ENCODE peak calls at places on chromosomes 2 and 18, in four cellular contexts. V is transverse colon, D is suprapubic skin, S is A549. N is an unnamed sample.

GRCh38 chr2:52144588-52144987 is 1112.7 kb upstream of the NRXN1 start:
- DNase-seq in V (no peak), D (no peak), S (no peak), N (no peak)

GRCh38 chr2:7281348-7281747 is 364.1 kb downstream of the RNF144A start:
- DNase-seq in V (no peak), D (no peak), S (no peak), N (no peak)

GRCh38 chr2:163859951-163860350 is 124.1 kb upstream of the FIGN start:
- DNase-seq in V (no peak), D (no peak), S (no peak), N (no peak)

GRCh38 chr2:98773907-98774306 is 43.0 kb upstream of the MGAT4A start:
- DNase-seq in V (no peak), D (no peak), S (no peak), N (no peak)

GRCh38 chr18:56221195-56222065 is 417.0 kb downstream of the TXNL1 start:
- DNase-seq in V (no peak), D (no peak), S (no peak), N (no peak)

GRCh38 chr2:133457862-133458261 is 110.4 kb downstream of the NCKAP5 start:
- DNase-seq in V (no peak), D (no peak), S (no peak), N (no peak)

GRCh38 chr2:209662091-209662490 is 109.5 kb upstream of the UNC80 start:
- DNase-seq in V (no peak), D (no peak), S (no peak), N (no peak)

GRCh38 chr2:28325567-28326468 is 66.8 kb upstream of the FOSL2 start:
- DNase-seq in V (no peak), D (no peak), S (no peak), N (no peak)

GRCh38 chr2:174332607-174333001 is 2.1 kb upstream of the SP9 start:
- DNase-seq in V (no peak), D (no peak), S (no peak), N (no peak)

GRCh38 chr2:96540136-96540535 is 3.6 kb downstream of the ARID5A start:
- DNase-seq in V (no peak), D (no peak), S (no peak), N (no peak)

GRCh38 chr2:68811364-68811763 is 59.8 kb downstream of the BMP10 start:
- DNase-seq in V (no peak), D (no peak), S (no peak), N (peak; percentile 44)

GRCh38 chr2:233477548-233478433 is 88.8 kb downstream of the USP40 start:
- DNase-seq in V (no peak), D (no peak), S (no peak), N (no peak)

GRCh38 chr2:178825183-178825582 is 18.0 kb upstream of the TTN start:
- DNase-seq in V (no peak), D (no peak), S (no peak), N (no peak)

GRCh38 chr18:79393626-79394401 is 1.9 kb upstream of the NFATC1 start:
- DNase-seq in V (peak; percentile 83), D (peak; percentile 96), S (peak; percentile 64), N (peak; percentile 96)

GRCh38 chr2:71564361-71564760 is 111.0 kb downstream of the DYSF start:
- DNase-seq in V (no peak), D (no peak), S (no peak), N (no peak)
- TF ChIP-seq CTCF in V (no peak), D (no peak), S (no peak), N (no peak)

GRCh38 chr18:37665346-37665745 is 99.7 kb upstream of the CELF4 start:
- DNase-seq in V (no peak), D (no peak), S (no peak), N (no peak)

GRCh38 chr18:37667836-37668235 is 102.2 kb upstream of the CELF4 start:
- DNase-seq in V (no peak), D (no peak), S (no peak), N (no peak)

GRCh38 chr18:37669991-37670534 is 104.5 kb upstream of the CELF4 start:
- DNase-seq in V (no peak), D (no peak), S (no peak), N (no peak)

GRCh38 chr18:37668971-37669747 is 103.6 kb upstream of the CELF4 start:
- DNase-seq in V (no peak), D (no peak), S (no peak), N (no peak)

GRCh38 chr18:37666986-37667385 is 101.4 kb upstream of the CELF4 start:
- DNase-seq in V (no peak), D (no peak), S (no peak), N (no peak)
- TF ChIP-seq EP300 in V (no peak), D (no peak), S (no peak), N (no peak)

GRCh38 chr2:138495384-138495783 is 6.2 kb upstream of the SPOPL start:
- DNase-seq in V (no peak), D (no peak), S (no peak), N (no peak)
- H3K4me1 ChIP-seq in V (peaks cover 8% of the 10 kb centered on the region), D (peaks cover 16% of the 10 kb centered on the region), S (peaks cover 3% of the 10 kb centered on the region), N (no peaks in the 10 kb centered on the region)

GRCh38 chr2:127528487-127528886 is 2.2 kb upstream of the IWS1 start:
- DNase-seq in V (no peak), D (no peak), S (no peak), N (no peak)

GRCh38 chr2:127530245-127531132 is 4.2 kb upstream of the IWS1 start:
- DNase-seq in V (no peak), D (no peak), S (no peak), N (no peak)

GRCh38 chr2:127525692-127526141 is 572 bp downstream of the IWS1 start:
- DNase-seq in V (no peak), D (no peak), S (peak; percentile 14), N (no peak)

GRCh38 chr2:127526142-127526939 is at the start of gene IWS1:
- DNase-seq in V (peak; percentile 96), D (peak; percentile 97), S (peak; percentile 89), N (peak; percentile 93)

GRCh38 chr2:127526940-127527804 is 883 bp upstream of the IWS1 start:
- DNase-seq in V (no peak), D (no peak), S (peak; percentile 26), N (no peak)
- TF ChIP-seq CTCF in V (no peak), D (no peak), S (peak; percentile 28), N (no peak)

DNA sequence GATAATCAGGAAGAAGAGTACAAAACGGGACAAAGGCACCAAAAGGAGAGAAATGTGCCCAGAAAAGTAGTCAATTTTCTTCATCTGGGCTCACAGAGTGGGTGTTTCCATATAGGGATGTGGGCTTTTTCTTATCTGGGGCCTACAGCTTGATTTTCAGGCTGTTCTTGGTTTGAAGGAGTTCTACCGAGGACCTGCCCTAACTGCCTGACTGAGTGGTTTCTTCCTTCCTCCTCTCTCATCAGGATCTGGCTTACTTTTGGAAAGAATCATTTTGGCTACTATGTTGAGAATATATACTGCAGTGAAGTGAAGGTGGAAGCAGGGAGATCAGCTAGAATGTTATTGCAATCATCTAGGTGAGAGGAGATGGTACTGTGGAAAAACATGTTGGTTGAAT is 316.7 kb downstream of the LRP1B start:
- DNase-seq in V (no peak), D (no peak), S (no peak), N (no peak)
- TF ChIP-seq EP300 in V (no peak), D (no peak), S (no peak), N (no peak)

DNA sequence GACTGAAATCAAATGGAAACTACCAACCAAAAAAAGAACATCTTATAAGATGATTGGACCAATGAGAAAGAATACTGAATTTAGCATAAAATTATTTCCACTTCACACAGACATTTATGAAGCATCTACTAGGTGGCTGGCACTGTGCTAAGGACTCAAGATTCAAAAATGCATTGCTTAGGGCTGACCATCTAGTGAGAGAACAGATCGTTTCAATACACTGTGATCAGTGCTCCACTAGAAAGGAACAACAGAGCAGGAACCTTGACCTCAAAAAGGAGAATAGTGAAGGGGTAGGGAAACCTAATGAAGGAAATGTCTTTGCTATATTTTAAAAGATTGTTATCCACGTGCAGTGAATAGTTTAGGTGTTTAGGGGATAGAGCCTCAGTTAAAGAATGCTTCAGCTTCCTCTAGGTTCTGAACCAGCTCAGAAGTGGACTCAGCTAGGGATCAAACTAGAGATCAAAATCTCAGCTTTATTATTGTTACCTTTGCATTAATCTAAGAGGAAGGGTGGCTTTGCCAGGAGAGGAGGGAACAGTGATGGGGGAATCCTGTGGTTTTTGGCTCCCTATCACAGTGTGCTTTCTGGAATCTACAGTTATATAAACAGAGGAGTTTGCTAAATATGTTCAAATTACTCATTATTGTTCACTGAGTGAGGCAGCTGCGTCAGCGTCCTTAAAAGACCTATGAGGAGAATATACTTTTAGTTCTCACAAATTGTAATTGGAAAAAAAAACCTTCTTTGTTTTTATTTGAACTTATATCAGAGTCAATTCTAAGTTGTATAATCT is 16.2 kb upstream of the BBS5 start:
- DNase-seq in V (no peak), D (no peak), S (no peak), N (no peak)
- H3K4me1 ChIP-seq in V (peaks cover 4% of the 10 kb centered on the region), D (no peaks in the 10 kb centered on the region), S (no peaks in the 10 kb centered on the region), N (peaks cover 2% of the 10 kb centered on the region)

GRCh38 chr18:63505566-63506335 is 29.0 kb downstream of the SERPINB5 start:
- DNase-seq in V (peak; percentile 28), D (no peak), S (peak; percentile 44), N (no peak)
- TF ChIP-seq CTCF in V (peak; percentile 56), D (peak; percentile 46), S (peak; percentile 47), N (no peak)

DNA sequence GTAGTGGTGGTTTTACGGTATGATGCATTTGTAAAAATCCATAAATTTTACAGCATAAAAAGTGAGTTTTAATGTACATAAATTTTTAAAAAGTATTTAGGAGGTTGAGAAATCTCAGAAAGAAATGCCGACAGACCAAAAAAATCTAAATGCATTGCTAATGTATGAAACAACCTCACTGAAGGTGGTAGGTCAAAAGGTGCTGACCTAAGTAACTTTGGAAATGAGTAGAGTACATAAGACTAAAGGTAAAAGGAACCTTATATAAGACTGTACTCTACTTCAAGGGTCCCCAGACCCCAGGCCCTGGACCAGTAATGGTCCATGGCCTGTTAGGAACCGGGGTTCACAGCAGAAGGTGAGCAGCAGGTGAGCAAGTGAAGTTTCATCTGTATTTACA is 163.4 kb downstream of the COL6A3 start:
- DNase-seq in V (no peak), D (no peak), S (no peak), N (no peak)
- TF ChIP-seq EP300 in V (no peak), D (no peak), S (no peak), N (no peak)

N was measured in ovary.